ENCODE peak calls at places on chromosomes 5 and 9, in nine cellular contexts. W is GM23338; U is ovary; M is adrenal gland; Q is cardiac muscle cell; D is foreskin keratinocyte; F is GM23248; B is CD8-positive, alpha-beta memory T cell; Z is HCT116. O is an unnamed sample.

GRCh38 chr9:1979815-1980367 is 35.3 kb upstream of the SMARCA2 start:
- DNase-seq in W (no peak), U (peak), M (no peak), Q (peak), D (peak), F (peak), B (no peak), Z (no peak), O (no peak)

GRCh38 chr5:59065551-59065950 is 482.7 kb downstream of the RAB3C start:
- DNase-seq in W (no peak), U (no peak), M (no peak), Q (no peak), D (no peak), F (peak), B (no peak), Z (no peak), O (no peak)

GRCh38 chr5:33936381-33937016 is at the start of gene RXFP3:
- DNase-seq in W (peak), U (no peak), M (peak), Q (peak), D (no peak), F (peak), B (no peak), Z (no peak), O (no peak)

GRCh38 chr5:167478156-167478555 is 813.3 kb upstream of the WWC1 start:
- DNase-seq in W (no peak), U (no peak), M (no peak), Q (peak), D (no peak), F (no peak), B (no peak), Z (no peak), O (no peak)

GRCh38 chr9:109887079-109887478 is 107.1 kb downstream of the PALM2AKAP2 start:
- DNase-seq in W (no peak), U (no peak), M (no peak), Q (peak), D (peak), F (peak), B (no peak), Z (no peak), O (no peak)

GRCh38 chr9:4742246-4742645 is 1.2 kb upstream of the AK3 start:
- DNase-seq in W (no peak), U (no peak), M (no peak), Q (no peak), D (peak), F (peak), B (no peak), Z (no peak), O (no peak)

GRCh38 chr9:132760057-132760456 is 89.8 kb downstream of the GTF3C4 start:
- DNase-seq in W (no peak), U (no peak), M (no peak), Q (no peak), D (no peak), F (no peak), B (no peak), Z (no peak), O (no peak)

GRCh38 chr5:68237715-68238114 is 22.2 kb downstream of the PIK3R1 start:
- DNase-seq in W (no peak), U (no peak), M (no peak), Q (no peak), D (no peak), F (no peak), B (no peak), Z (no peak), O (no peak)

GRCh38 chr9:133104718-133105460 is 16.2 kb downstream of the RALGDS start:
- DNase-seq in W (no peak), U (no peak), M (no peak), Q (no peak), D (no peak), F (no peak), B (no peak), Z (no peak), O (no peak)

GRCh38 chr9:134293576-134294227 is 32.6 kb upstream of the RXRA start:
- DNase-seq in W (no peak), U (no peak), M (no peak), Q (peak), D (no peak), F (peak), B (no peak), Z (no peak), O (no peak)

GRCh38 chr5:34674226-34674625 is 18.1 kb downstream of the RAI14 start:
- DNase-seq in W (no peak), U (no peak), M (no peak), Q (peak), D (peak), F (peak), B (no peak), Z (no peak), O (peak)

GRCh38 chr9:71446499-71447411 is 321.6 kb downstream of the CEMIP2 start:
- DNase-seq in W (peak), U (peak), M (peak), Q (peak), D (peak), F (peak), B (no peak), Z (no peak), O (no peak)

GRCh38 chr5:38673671-38674071 is 117.2 kb upstream of the LIFR start:
- DNase-seq in W (peak), U (no peak), M (no peak), Q (no peak), D (peak), F (peak), B (no peak), Z (peak), O (no peak)

GRCh38 chr5:42898760-42899159 is 87.1 kb upstream of the SELENOP start:
- DNase-seq in W (no peak), U (no peak), M (no peak), Q (no peak), D (no peak), F (no peak), B (no peak), Z (no peak), O (no peak)

GRCh38 chr9:133787749-133788015 is 49.5 kb upstream of the SARDH start:
- DNase-seq in W (peak), U (no peak), M (peak), Q (peak), D (no peak), F (peak), B (no peak), Z (no peak), O (no peak)

GRCh38 chr5:147410496-147411395 is 99.1 kb downstream of the DPYSL3 start:
- DNase-seq in W (no peak), U (no peak), M (no peak), Q (peak), D (no peak), F (peak), B (no peak), Z (no peak), O (no peak)

GRCh38 chr5:123874600-123875201 is 362.7 kb downstream of the CSNK1G3 start:
- DNase-seq in W (peak), U (no peak), M (no peak), Q (peak), D (no peak), F (peak), B (no peak), Z (no peak), O (no peak)

GRCh38 chr5:219492-219891 is 1.4 kb downstream of the SDHA start:
- DNase-seq in W (no peak), U (no peak), M (peak), Q (peak), D (peak), F (peak), B (no peak), Z (no peak), O (no peak)

GRCh38 chr5:74316064-74316586 is 324.4 kb downstream of the ENC1 start:
- DNase-seq in W (no peak), U (no peak), M (peak), Q (peak), D (peak), F (peak), B (no peak), Z (no peak), O (peak)

GRCh38 chr5:169012471-169012870 is 288.5 kb downstream of the SLIT3 start:
- DNase-seq in W (no peak), U (no peak), M (no peak), Q (no peak), D (no peak), F (no peak), B (no peak), Z (no peak), O (no peak)

GRCh38 chr5:177433658-177434217 is 7.3 kb downstream of the GRK6 start:
- DNase-seq in W (no peak), U (no peak), M (no peak), Q (no peak), D (no peak), F (no peak), B (no peak), Z (no peak), O (no peak)

GRCh38 chr9:33107762-33108161 is 31.3 kb upstream of the SMU1 start:
- DNase-seq in W (no peak), U (no peak), M (no peak), Q (no peak), D (peak), F (peak), B (no peak), Z (no peak), O (no peak)

GRCh38 chr9:83775932-83776331 is 41.6 kb downstream of the GKAP1 start:
- DNase-seq in W (no peak), U (no peak), M (no peak), Q (no peak), D (no peak), F (no peak), B (no peak), Z (no peak), O (no peak)

GRCh38 chr9:109319072-109319630 is 1.7 kb downstream of the EPB41L4B start:
- DNase-seq in W (peak), U (peak), M (peak), Q (no peak), D (no peak), F (no peak), B (no peak), Z (no peak), O (no peak)

GRCh38 chr9:36996677-36997076 is 37.4 kb downstream of the PAX5 start:
- DNase-seq in W (no peak), U (no peak), M (no peak), Q (no peak), D (no peak), F (no peak), B (no peak), Z (no peak), O (no peak)

GRCh38 chr5:37005946-37006540 is 129.5 kb downstream of the NIPBL start:
- DNase-seq in W (peak), U (no peak), M (no peak), Q (peak), D (peak), F (peak), B (no peak), Z (peak), O (no peak)

GRCh38 chr9:92003308-92004044 is 53.4 kb upstream of the ROR2 start:
- DNase-seq in W (no peak), U (no peak), M (no peak), Q (no peak), D (no peak), F (no peak), B (no peak), Z (no peak), O (no peak)

GRCh38 chr5:135266975-135267374 is 132.1 kb downstream of the MACROH2A1 start:
- DNase-seq in W (no peak), U (no peak), M (no peak), Q (no peak), D (no peak), F (peak), B (no peak), Z (no peak), O (no peak)

GRCh38 chr5:14739538-14739937 is 75.0 kb downstream of the OTULIN start:
- DNase-seq in W (no peak), U (no peak), M (peak), Q (peak), D (peak), F (peak), B (no peak), Z (no peak), O (no peak)

GRCh38 chr9:132541051-132541450 is 41.4 kb upstream of the BARHL1 start:
- DNase-seq in W (no peak), U (no peak), M (no peak), Q (no peak), D (no peak), F (no peak), B (no peak), Z (no peak), O (no peak)

GRCh38 chr5:82692826-82693225 is 384.4 kb downstream of the TMEM167A start:
- DNase-seq in W (no peak), U (no peak), M (no peak), Q (no peak), D (no peak), F (no peak), B (no peak), Z (no peak), O (no peak)

GRCh38 chr5:80960531-80961375 is 590 bp downstream of the RASGRF2 start:
- DNase-seq in W (peak), U (peak), M (no peak), Q (peak), D (peak), F (peak), B (peak), Z (no peak), O (no peak)

GRCh38 chr9:15977438-15977837 is 424.6 kb downstream of the CCDC171 start:
- DNase-seq in W (no peak), U (no peak), M (no peak), Q (peak), D (no peak), F (no peak), B (no peak), Z (no peak), O (no peak)

GRCh38 chr9:90331826-90332575 is 310.6 kb downstream of the DIRAS2 start:
- DNase-seq in W (no peak), U (no peak), M (no peak), Q (peak), D (peak), F (peak), B (no peak), Z (no peak), O (peak)

GRCh38 chr5:135221187-135221473 is 177.9 kb downstream of the MACROH2A1 start:
- DNase-seq in W (no peak), U (no peak), M (no peak), Q (no peak), D (no peak), F (peak), B (no peak), Z (no peak), O (no peak)

DNA sequence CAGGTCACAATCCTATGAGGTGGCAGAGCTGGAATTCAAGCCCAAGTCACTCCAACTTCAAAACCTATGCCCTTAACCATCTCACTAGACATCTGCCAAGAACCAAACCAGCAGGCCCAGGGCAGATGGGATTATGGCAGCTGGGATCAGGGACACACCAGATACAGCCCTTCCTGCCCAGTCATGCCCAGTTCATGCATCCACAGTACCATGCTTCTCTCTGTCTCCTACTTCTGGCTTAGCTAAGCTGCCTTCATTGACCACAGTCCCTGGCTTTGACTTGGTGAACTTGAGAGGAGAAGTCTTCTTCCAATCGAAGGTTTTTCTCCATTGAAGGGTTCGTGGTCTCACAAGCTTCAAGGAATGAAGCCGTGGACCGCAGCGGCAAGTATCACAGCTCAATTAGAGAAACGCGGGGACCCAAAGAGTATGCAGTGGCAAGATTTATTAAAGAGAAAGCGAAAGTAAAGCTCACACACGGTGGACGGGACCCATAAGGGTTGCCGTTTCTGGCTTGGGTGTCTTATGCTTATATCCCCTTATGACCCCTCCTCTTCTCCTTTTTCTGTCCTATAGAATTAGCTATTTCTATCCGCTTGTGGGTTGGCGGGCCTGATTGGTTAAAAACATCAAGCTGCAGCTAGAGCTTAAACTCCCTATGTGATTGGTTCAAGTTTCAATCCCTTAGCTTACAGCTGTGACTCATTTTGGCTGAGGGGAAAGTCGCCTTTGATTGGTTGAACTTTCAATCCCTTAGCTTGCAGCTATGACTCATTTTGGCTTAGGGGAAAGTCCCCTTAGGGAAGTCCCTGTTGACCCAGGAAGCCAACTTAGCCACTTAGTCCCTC is 101.2 kb downstream of the TRIM36 start:
- DNase-seq in W (peak), U (no peak), M (peak), Q (peak), D (peak), F (peak), B (peak), Z (peak), O (no peak)
- H3K27ac ChIP-seq in W (no peak), U (no peak), M (no peak), Q (no peak), D (peak), F (no peak), B (peak), Z (no peak), O (no peak)

GRCh38 chr9:89080193-89080592 is 88.9 kb downstream of the S1PR3 start:
- DNase-seq in W (no peak), U (no peak), M (peak), Q (peak), D (no peak), F (peak), B (no peak), Z (no peak), O (no peak)
- H3K27ac ChIP-seq in W (no peak), U (no peak), M (no peak), Q (no peak), D (no peak), F (no peak), B (no peak), Z (no peak), O (no peak)

GRCh38 chr5:71589903-71590302 is 2.8 kb downstream of the MCCC2 start:
- DNase-seq in W (no peak), U (no peak), M (no peak), Q (no peak), D (no peak), F (no peak), B (no peak), Z (no peak), O (no peak)

GRCh38 chr5:71586052-71586940 is 844 bp upstream of the MCCC2 start:
- DNase-seq in W (peak), U (peak), M (peak), Q (peak), D (peak), F (no peak), B (no peak), Z (no peak), O (no peak)

GRCh38 chr5:71587709-71588532 is 781 bp downstream of the MCCC2 start:
- DNase-seq in W (peak), U (peak), M (peak), Q (peak), D (no peak), F (no peak), B (no peak), Z (no peak), O (no peak)

GRCh38 chr5:71586941-71587708 is at the start of gene MCCC2:
- DNase-seq in W (peak), U (peak), M (peak), Q (peak), D (peak), F (peak), B (peak), Z (peak), O (peak)

DNA sequence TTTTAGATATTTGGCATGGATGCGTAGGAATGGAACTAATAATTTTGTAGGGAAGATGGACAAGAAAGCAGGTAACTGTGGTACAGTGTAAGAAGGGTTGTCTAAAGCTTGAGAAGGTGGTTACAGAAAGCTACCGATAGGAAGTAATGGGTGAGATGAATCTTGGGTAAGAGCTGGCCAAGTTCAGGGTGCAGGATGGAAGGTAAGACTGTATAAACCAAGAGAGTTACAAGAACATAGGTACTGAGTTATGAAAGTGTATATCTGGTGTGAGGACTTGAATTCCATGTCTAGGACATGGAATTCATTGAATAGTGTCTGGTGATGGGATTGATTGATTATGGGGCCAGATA is 1.4 kb downstream of the MCCC2 start:
- DNase-seq in W (no peak), U (no peak), M (no peak), Q (no peak), D (no peak), F (no peak), B (no peak), Z (no peak), O (no peak)
- H3K27ac ChIP-seq in W (no peak), U (no peak), M (no peak), Q (no peak), D (no peak), F (no peak), B (no peak), Z (no peak), O (no peak)

GRCh38 chr9:124357591-124358361 is 57.5 kb downstream of the PSMB7 start:
- DNase-seq in W (peak), U (no peak), M (no peak), Q (no peak), D (no peak), F (no peak), B (no peak), Z (no peak), O (no peak)
- H3K27ac ChIP-seq in W (no peak), U (no peak), M (no peak), Q (no peak), D (no peak), F (no peak), B (no peak), Z (no peak), O (no peak)